ENCODE peak calls at places on chromosomes 16 and 17, in four cellular contexts. Y is ovary, R is mammary epithelial cell, F is GM20000. G is an unnamed sample.

GRCh38 chr17:82864721-82865240 is 25.0 kb upstream of the ZNF750 start:
- DNase-seq in Y (no peak), R (no peak), F (no peak), G (no peak)

GRCh38 chr17:21573961-21574610 is 118.2 kb upstream of the KCNJ18 start:
- DNase-seq in Y (peak; percentile 79), R (peak; percentile 27), F (no peak), G (peak; percentile 20)

GRCh38 chr17:19415806-19416775 is 5.1 kb downstream of the RNF112 start:
- DNase-seq in Y (no peak), R (no peak), F (no peak), G (no peak)

GRCh38 chr17:50221500-50222480 is 20.4 kb upstream of the COL1A1 start:
- DNase-seq in Y (peak; percentile 59), R (peak; percentile 91), F (peak; percentile 28), G (peak; percentile 33)

GRCh38 chr16:67873435-67874146 is 739 bp downstream of the EDC4 start:
- DNase-seq in Y (no peak), R (peak; percentile 36), F (peak; percentile 50), G (no peak)

GRCh38 chr17:82383411-82383810 is 11.8 kb downstream of the UTS2R start:
- DNase-seq in Y (no peak), R (no peak), F (no peak), G (no peak)

GRCh38 chr16:57419506-57419905 is 14.9 kb downstream of the CCL17 start:
- DNase-seq in Y (no peak), R (no peak), F (no peak), G (no peak)

GRCh38 chr17:76791053-76791980 is 53.4 kb downstream of the MFSD11 start:
- DNase-seq in Y (no peak), R (peak; percentile 65), F (peak; percentile 54), G (peak; percentile 68)

GRCh38 chr17:37737971-37738370 is 6.9 kb downstream of the HNF1B start:
- DNase-seq in Y (no peak), R (no peak), F (no peak), G (no peak)

GRCh38 chr17:65627892-65628622 is 66.6 kb upstream of the AXIN2 start:
- DNase-seq in Y (peak; percentile 44), R (peak; percentile 20), F (no peak), G (no peak)

GRCh38 chr17:17698869-17699351 is 17.7 kb downstream of the RAI1 start:
- DNase-seq in Y (no peak), R (no peak), F (no peak), G (no peak)

GRCh38 chr17:69326302-69327059 is 452 bp downstream of the ABCA5 start:
- DNase-seq in Y (no peak), R (peak; percentile 76), F (peak; percentile 41), G (peak; percentile 21)

GRCh38 chr16:22386976-22387375 is 12.6 kb upstream of the CDR2 start:
- DNase-seq in Y (no peak), R (no peak), F (no peak), G (no peak)

GRCh38 chr16:10780628-10781027 is 37.0 kb downstream of the NUBP1 start:
- DNase-seq in Y (no peak), R (no peak), F (no peak), G (no peak)

GRCh38 chr17:30555942-30556341 is 78.7 kb downstream of the GOSR1 start:
- DNase-seq in Y (no peak), R (no peak), F (no peak), G (no peak)

GRCh38 chr17:75654176-75654575 is 12.8 kb downstream of the RECQL5 start:
- DNase-seq in Y (no peak), R (no peak), F (no peak), G (no peak)
- TF ChIP-seq CTCF in Y (no peak), R (no peak), F (no peak), G (no peak)

DNA sequence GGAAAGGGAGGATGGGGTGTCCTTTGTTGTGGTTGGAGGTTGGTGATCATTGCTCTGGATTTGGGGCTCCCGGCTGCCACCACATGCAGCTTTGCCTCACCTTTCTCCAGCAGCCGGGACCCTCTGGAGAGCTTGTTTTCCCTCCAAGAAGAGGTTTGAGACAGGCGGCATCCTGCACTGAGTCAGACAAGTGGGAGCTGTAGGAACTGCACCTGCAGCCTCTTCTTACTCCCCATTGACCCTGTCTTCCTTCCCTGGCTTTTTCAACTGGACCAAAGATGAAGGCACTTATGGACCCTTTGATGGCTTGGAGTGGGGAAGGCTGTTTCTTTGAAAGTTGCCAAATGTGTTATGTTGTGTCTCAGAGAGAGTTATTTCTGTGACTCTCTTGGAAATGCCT is 16.6 kb downstream of the KCTD2 start:
- DNase-seq in Y (no peak), R (no peak), F (no peak), G (no peak)
- TF ChIP-seq CTCF in Y (no peak), R (no peak), F (no peak), G (no peak)

GRCh38 chr17:77914440-77915254 is 43.9 kb upstream of the TNRC6C start:
- DNase-seq in Y (no peak), R (no peak), F (no peak), G (no peak)
- TF ChIP-seq CTCF in Y (no peak), R (peak; percentile 9), F (no peak), G (no peak)

GRCh38 chr17:78173025-78173715 is 4.8 kb downstream of the SYNGR2 start:
- DNase-seq in Y (no peak), R (no peak), F (peak; percentile 78), G (no peak)

GRCh38 chr17:78175643-78175981 is 7.2 kb downstream of the SYNGR2 start:
- DNase-seq in Y (no peak), R (no peak), F (no peak), G (no peak)

GRCh38 chr17:78176548-78177025 is 8.2 kb downstream of the SYNGR2 start:
- DNase-seq in Y (peak; percentile 78), R (peak; percentile 26), F (peak; percentile 75), G (peak; percentile 81)

GRCh38 chr17:78174332-78174869 is 6.0 kb downstream of the SYNGR2 start:
- DNase-seq in Y (no peak), R (peak; percentile 27), F (no peak), G (no peak)

GRCh38 chr17:78174870-78175642 is 6.7 kb downstream of the SYNGR2 start:
- DNase-seq in Y (no peak), R (no peak), F (no peak), G (no peak)
- TF ChIP-seq CTCF in Y (no peak), R (no peak), F (peak; percentile 1), G (no peak)